ENCODE peak calls at places on chromosomes 16 and 17, in seven cellular contexts. G is ovary, X is transverse colon, D is A549, Y is HepG2, P is stomach, K is sigmoid colon. A is an unnamed sample. For H3K4me1, the result is how much of the 10 kb centered on the place peaks cover.

GRCh38 chr16:22782299-22782698 is 31.7 kb upstream of the HS3ST2 start:
- DNase-seq in Y (no peak), K (no peak), D (no peak), G (no peak), X (no peak), P (no peak), A (no peak)

GRCh38 chr16:67910162-67910561 is 17.1 kb downstream of the PSKH1 start:
- DNase-seq in D (no peak), K (no peak), G (no peak), X (no peak), P (no peak), Y (no peak), A (no peak)

GRCh38 chr17:1999557-2000251 is 25.4 kb downstream of the RTN4RL1 start:
- DNase-seq in G (peak), D (no peak), K (peak), P (peak), X (peak), Y (peak), A (no peak)

GRCh38 chr16:86227801-86228200 is 282.5 kb upstream of the FOXF1 start:
- DNase-seq in Y (no peak), K (no peak), P (peak), G (no peak), D (no peak), X (no peak), A (no peak)

GRCh38 chr16:28543072-28543471 is 4.3 kb upstream of the NUPR1 start:
- DNase-seq in X (peak), Y (no peak), G (no peak), P (peak), D (no peak), K (no peak), A (peak)

GRCh38 chr17:1736348-1737281 is 6.1 kb upstream of the SERPINF2 start:
- DNase-seq in K (peak), G (peak), X (peak), D (peak), P (peak), Y (peak), A (peak)

GRCh38 chr17:81418710-81419332 is 23.6 kb downstream of the BAHCC1 start:
- DNase-seq in K (no peak), G (no peak), D (no peak), P (no peak), X (no peak), Y (no peak), A (no peak)

GRCh38 chr17:80287038-80287437 is 26.4 kb downstream of the RNF213 start:
- DNase-seq in K (no peak), Y (no peak), G (no peak), P (no peak), D (no peak), X (no peak), A (no peak)

GRCh38 chr16:80824623-80825364 is 20.4 kb upstream of the CDYL2 start:
- DNase-seq in K (no peak), X (peak), Y (peak), D (peak), P (peak), G (no peak), A (no peak)

GRCh38 chr17:28912281-28912937 is 9.5 kb upstream of the DHRS13 start:
- DNase-seq in P (no peak), X (peak), Y (no peak), K (no peak), D (no peak), G (peak), A (no peak)

GRCh38 chr17:54493691-54494090 is 407.0 kb upstream of the TOM1L1 start:
- DNase-seq in K (no peak), D (no peak), Y (no peak), G (no peak), P (no peak), X (no peak), A (no peak)

GRCh38 chr17:47895254-47895855 is 681 bp upstream of the SP2 start:
- DNase-seq in Y (no peak), D (peak), P (peak), G (no peak), X (peak), K (no peak), A (no peak)

DNA sequence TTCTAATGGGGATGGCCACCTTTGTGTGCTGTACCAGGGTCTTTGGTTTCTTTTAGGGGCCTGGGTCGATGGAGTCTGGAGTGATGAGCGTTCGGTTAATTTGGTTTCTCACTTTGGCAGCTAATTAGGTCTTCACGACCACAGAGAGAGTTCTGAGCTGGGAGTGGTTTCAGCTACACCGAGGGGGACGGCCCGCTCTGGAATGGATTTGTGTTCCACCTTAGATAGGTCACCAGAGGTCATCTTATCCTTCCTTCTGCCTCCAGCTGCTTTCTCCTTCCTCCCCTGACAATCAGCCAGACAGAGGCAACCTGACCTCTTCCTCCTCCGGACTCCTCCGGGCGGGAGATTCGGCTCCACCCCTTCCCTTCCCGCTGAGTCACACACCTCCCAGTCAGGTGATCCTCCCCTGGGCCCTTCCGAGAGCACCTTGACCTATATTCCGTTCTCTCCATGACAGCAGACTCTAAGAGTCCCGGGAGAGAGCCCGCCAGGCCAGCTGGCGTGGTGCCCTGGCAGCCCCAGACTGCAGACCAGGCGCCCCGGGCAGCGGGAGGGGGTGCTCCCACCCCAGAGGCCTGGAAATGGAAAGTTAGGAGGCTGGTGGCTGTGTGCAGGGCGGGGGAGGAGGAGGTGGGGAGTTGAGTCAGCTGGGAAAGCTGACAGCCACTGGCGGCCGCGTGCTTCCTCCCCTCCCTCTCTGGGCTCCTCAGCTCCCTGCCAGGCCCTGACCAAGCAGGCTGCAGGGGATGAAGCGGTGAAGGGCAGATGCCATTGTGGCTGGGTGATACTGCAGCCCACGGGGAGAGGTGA is 44.7 kb downstream of the CHD9 start:
- DNase-seq in G (peak), X (peak), Y (peak), P (peak), D (peak), K (peak), A (peak)
- TF ChIP-seq EP300 in G (peak), X (no peak), Y (no peak), P (no peak), D (peak), K (no peak), A (no peak)

GRCh38 chr17:49777577-49777976 is 10.9 kb upstream of the KAT7 start:
- DNase-seq in X (no peak), Y (no peak), K (no peak), D (no peak), G (no peak), P (no peak), A (no peak)

GRCh38 chr17:49783051-49783715 is 5.3 kb upstream of the KAT7 start:
- DNase-seq in X (no peak), K (peak), G (no peak), Y (no peak), P (no peak), D (no peak), A (no peak)

GRCh38 chr17:49775546-49776260 is 11.8 kb upstream of the FAM117A start:
- DNase-seq in D (no peak), X (no peak), K (no peak), G (no peak), P (no peak), Y (peak), A (no peak)

GRCh38 chr17:49776864-49777263 is 11.6 kb upstream of the KAT7 start:
- DNase-seq in Y (no peak), G (no peak), K (peak), X (no peak), P (no peak), D (no peak), A (no peak)

GRCh38 chr17:49779730-49780220 is 8.7 kb upstream of the KAT7 start:
- DNase-seq in Y (peak), P (no peak), G (no peak), D (peak), K (no peak), X (peak), A (no peak)
- TF ChIP-seq CTCF in Y (peak), P (no peak), G (peak), D (peak), K (peak), X (peak), A (peak)

GRCh38 chr17:65546579-65546978 is 14.9 kb downstream of the AXIN2 start:
- DNase-seq in D (no peak), X (no peak), K (no peak), P (no peak), Y (no peak), G (no peak), A (no peak)

GRCh38 chr17:65544658-65545057 is 16.8 kb downstream of the AXIN2 start:
- DNase-seq in Y (no peak), X (no peak), D (no peak), G (no peak), P (no peak), K (no peak), A (no peak)

GRCh38 chr17:65545708-65546523 is 15.5 kb downstream of the AXIN2 start:
- DNase-seq in P (no peak), Y (no peak), G (no peak), K (peak), X (no peak), D (no peak), A (no peak)

GRCh38 chr17:65548570-65548969 is 12.9 kb downstream of the AXIN2 start:
- DNase-seq in D (no peak), K (no peak), G (no peak), P (no peak), Y (no peak), X (no peak), A (no peak)

DNA sequence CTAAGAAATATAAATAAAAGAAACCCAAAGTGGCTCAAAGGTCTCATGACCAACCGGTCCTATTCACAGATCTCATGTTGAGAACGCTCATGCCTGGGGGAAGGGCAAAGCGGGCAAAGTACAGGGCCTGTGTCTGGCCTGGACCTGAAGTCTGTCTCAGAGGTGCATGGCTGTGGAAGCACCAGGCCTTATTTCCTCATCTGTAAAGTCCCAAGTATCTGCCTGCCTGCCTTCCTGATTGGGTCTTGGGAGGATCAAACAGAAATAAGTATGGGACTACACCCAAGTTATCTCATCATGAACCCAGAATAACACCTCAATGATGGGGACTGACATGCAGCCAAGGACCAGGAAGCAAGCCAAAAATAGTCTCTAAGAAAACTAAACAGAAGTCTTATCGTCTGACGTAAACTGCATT is 14.2 kb downstream of the AXIN2 start:
- DNase-seq in Y (peak), X (peak), P (peak), D (no peak), G (no peak), K (peak), A (no peak)
- H3K4me1 ChIP-seq in Y (under half), X (half or more), P (under half), D (under half), G (under half), K (under half), A (half or more)

GRCh38 chr16:30091474-30092372 is at the start of gene TBX6:
- DNase-seq in D (peak), G (peak), P (peak), Y (peak), K (peak), X (peak), A (peak)
- TF ChIP-seq EP300 in D (no peak), G (no peak), P (no peak), Y (no peak), K (no peak), X (no peak), A (peak)

GRCh38 chr17:56866076-56866475 is 32.1 kb downstream of the DGKE start:
- DNase-seq in Y (no peak), G (no peak), D (no peak), K (no peak), P (no peak), X (no peak), A (no peak)

GRCh38 chr17:56868716-56869115 is 34.8 kb downstream of the DGKE start:
- DNase-seq in K (no peak), G (no peak), P (no peak), D (no peak), Y (no peak), X (no peak), A (no peak)

GRCh38 chr17:56866496-56866895 is 32.5 kb downstream of the DGKE start:
- DNase-seq in X (no peak), K (no peak), D (no peak), Y (no peak), P (no peak), G (no peak), A (no peak)

GRCh38 chr17:56867948-56868376 is 34.0 kb downstream of the DGKE start:
- DNase-seq in D (no peak), K (no peak), P (no peak), G (no peak), Y (no peak), X (no peak), A (no peak)

DNA sequence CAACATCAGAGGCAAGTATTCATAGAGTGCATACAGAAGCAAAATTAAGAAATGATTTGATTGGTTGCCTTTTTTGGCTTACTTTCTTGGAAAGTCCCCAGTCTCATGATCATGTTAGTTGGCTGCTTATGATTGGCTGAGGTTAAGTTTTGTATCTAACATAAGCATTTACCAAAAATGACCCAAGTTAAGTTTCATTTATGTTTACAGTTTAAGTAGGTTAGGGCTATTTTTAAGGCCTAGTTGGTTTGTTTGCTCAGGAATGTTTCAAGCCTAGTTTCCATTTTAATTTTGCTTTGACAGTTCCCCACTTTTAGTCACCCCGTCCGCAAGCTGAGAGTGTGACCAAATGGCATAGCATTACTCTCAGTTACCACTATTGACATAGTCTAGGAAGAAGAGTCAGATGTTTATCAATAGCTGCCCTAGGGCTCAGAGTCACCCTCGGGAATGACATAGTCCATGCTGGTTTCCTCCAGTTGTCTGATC is 36.3 kb downstream of the DGKE start:
- DNase-seq in G (no peak), D (no peak), P (no peak), Y (peak), X (no peak), K (no peak), A (no peak)
- TF ChIP-seq CTCF in G (no peak), D (no peak), P (no peak), Y (no peak), X (no peak), K (no peak), A (no peak)

GRCh38 chr16:57798267-57798810 is 4.0 kb downstream of the KIFC3 start:
- DNase-seq in G (no peak), Y (no peak), D (no peak), K (no peak), X (no peak), P (no peak), A (no peak)
- H3K4me1 ChIP-seq in G (under half), Y (half or more), D (under half), K (under half), X (half or more), P (half or more), A (under half)

DNA sequence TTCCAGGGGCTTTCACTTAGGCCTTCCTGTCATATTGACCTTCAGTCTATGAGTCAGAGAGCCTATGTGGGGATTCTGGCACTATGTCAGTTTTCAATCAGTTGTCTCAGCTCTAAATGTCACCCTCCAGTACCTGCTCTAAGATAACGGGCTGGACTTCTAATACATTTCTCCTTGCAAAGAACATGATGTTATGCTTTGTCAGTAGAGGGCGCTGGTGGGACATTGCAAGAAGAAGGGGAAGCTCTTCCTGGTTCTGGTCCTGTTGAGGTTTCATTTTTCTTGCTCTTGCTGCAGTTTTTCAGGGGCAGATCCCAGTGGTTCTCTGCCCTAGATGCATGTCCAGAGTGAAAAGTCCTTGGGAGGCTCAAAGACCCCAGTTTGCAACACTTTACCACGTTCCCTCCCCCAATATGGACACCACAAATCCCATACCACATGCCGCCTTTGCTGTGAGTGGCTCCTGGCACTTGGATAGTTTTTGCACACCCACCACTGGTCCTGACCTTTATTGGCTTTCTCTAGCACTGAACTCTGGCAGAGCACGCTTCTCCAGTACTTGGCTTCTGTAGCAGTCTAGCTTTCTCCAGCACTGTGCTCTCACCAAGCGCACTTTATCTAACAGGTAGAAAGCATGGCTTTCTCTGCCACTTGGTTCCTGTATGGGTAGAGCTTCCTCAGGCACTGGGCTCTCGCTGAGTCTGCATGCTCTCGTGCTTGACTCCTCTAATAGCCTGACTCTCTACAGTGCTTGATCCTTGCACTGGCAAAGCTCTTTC is 49.0 kb downstream of the BCL7C start:
- DNase-seq in D (peak), K (peak), Y (peak), P (peak), G (peak), X (peak), A (peak)
- TF ChIP-seq EP300 in D (no peak), K (no peak), Y (no peak), P (no peak), G (no peak), X (no peak), A (no peak)

DNA sequence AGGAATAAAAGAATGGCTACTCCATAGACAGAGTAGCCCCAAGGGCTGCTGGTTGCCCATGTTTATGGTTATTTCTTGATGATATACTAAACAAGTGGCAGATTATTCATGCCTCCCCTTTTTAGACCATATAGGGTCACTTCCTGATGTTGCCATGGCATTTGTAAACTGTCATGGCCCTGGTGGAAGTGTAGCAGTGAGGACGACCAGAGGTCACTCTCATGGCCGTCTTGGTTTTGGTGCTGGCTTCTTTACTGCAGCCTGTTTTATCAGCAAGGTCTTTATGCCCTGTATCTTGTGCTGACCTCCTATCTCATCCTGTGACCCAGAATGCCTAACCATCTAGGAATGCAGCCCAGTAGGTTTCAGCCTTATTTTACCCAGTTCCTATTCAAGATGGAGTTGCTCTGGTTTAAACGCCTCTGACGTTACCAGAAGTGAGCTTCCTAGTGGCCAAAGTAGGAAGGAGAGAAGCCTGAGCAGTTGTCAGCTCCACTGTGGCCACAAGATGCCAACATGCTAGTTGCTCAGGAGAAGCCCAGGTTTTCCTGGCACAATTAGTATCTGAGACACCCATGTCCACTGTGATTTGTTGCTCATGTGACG is 17.2 kb downstream of the CPNE2 start:
- DNase-seq in P (no peak), K (no peak), Y (no peak), D (no peak), G (no peak), X (no peak), A (no peak)
- TF ChIP-seq CTCF in P (no peak), K (no peak), Y (no peak), D (no peak), G (no peak), X (no peak), A (no peak)

A was measured in tibial nerve.